ENCODE peak calls at places on chromosomes 4 and X, in nine cellular contexts. Z is fibroblast of lung; O is right cardiac atrium; K is AG09309; U is gastrocnemius medialis; G is breast epithelium; Q is A549; J is CD8-positive, alpha-beta T cell; Y is adipocyte. E is an unnamed sample.

GRCh38 chrX:130772313-130773140 is 130.5 kb downstream of the ENOX2 start:
- DNase-seq in Z (peak), O (no peak), K (peak), U (peak), G (no peak), Q (no peak), J (no peak), Y (peak), E (peak)

GRCh38 chr4:134906404-134907023 is 704.9 kb upstream of the PABPC4L start:
- DNase-seq in Z (peak), O (no peak), K (no peak), U (no peak), G (no peak), Q (no peak), J (no peak), Y (peak), E (peak)

GRCh38 chrX:153773741-153774575 is 6.9 kb upstream of the SRPK3 start:
- DNase-seq in Z (no peak), O (no peak), K (no peak), U (peak), G (no peak), Q (no peak), J (no peak), Y (no peak), E (no peak)

GRCh38 chrX:76434103-76434741 is 6.7 kb downstream of the MAGEE1 start:
- DNase-seq in Z (no peak), O (no peak), K (no peak), U (no peak), G (no peak), Q (no peak), J (no peak), Y (no peak), E (no peak)

GRCh38 chrX:94662665-94663064 is 988.7 kb downstream of the FAM133A start:
- DNase-seq in Z (no peak), O (no peak), K (no peak), U (no peak), G (no peak), Q (no peak), J (no peak), Y (no peak), E (no peak)

GRCh38 chr4:53591372-53591892 is at the start of gene LNX1:
- DNase-seq in Z (no peak), O (no peak), K (no peak), U (no peak), G (peak), Q (no peak), J (no peak), Y (no peak), E (no peak)

GRCh38 chrX:129744881-129745321 is 6.1 kb downstream of the XPNPEP2 start:
- DNase-seq in Z (no peak), O (no peak), K (no peak), U (no peak), G (no peak), Q (no peak), J (no peak), Y (no peak), E (no peak)

GRCh38 chrX:63658920-63659319 is 126.1 kb downstream of the ARHGEF9 start:
- DNase-seq in Z (peak), O (peak), K (no peak), U (no peak), G (no peak), Q (no peak), J (no peak), Y (no peak), E (no peak)

GRCh38 chr4:61520688-61521160 is 320.6 kb downstream of the ADGRL3 start:
- DNase-seq in Z (peak), O (no peak), K (no peak), U (no peak), G (no peak), Q (no peak), J (no peak), Y (no peak), E (peak)

GRCh38 chr4:13984996-13985780 is 357.7 kb upstream of the BOD1L1 start:
- DNase-seq in Z (peak), O (peak), K (peak), U (no peak), G (no peak), Q (no peak), J (no peak), Y (peak), E (peak)

GRCh38 chr4:13980317-13980716 is 352.8 kb upstream of the BOD1L1 start:
- DNase-seq in Z (peak), O (no peak), K (peak), U (no peak), G (no peak), Q (no peak), J (no peak), Y (peak), E (peak)

GRCh38 chr4:13982008-13982407 is 354.5 kb upstream of the BOD1L1 start:
- DNase-seq in Z (no peak), O (no peak), K (no peak), U (no peak), G (no peak), Q (no peak), J (no peak), Y (no peak), E (no peak)

GRCh38 chr4:13985824-13986223 is 358.3 kb upstream of the BOD1L1 start:
- DNase-seq in Z (peak), O (no peak), K (no peak), U (no peak), G (no peak), Q (no peak), J (no peak), Y (no peak), E (no peak)

DNA sequence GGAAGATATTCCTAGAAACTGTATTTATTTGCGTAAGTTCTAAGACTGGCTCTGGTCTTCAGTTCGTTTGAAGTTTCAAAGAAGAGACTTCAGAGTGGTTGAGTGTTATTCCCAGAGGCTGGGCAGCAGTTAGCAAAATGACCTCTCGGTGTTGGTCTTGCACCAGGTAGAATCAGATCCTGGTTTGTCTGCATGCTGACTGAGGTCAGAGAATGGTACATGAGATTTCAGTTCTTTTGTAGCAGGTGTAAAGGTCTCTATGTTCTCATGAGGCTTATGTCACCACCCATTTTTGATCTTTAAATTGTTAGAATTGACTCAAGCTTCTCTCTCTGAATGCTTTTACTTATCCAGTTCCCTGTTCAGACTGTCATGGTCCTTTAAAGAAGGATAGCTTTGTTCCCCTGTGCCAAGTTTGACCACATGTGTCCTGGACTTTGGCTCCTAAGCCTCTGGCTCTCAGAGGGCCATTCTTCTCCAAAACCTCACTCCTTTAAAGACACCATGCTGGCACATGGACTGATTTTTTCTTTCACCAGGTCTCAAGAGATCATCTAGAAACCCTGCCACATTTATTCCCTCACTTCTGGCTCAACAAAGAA is 355.8 kb upstream of the BOD1L1 start:
- DNase-seq in Z (no peak), O (no peak), K (no peak), U (no peak), G (no peak), Q (no peak), J (no peak), Y (no peak), E (no peak)
- H3K4me3 ChIP-seq in Z (no peak), O (no peak), K (no peak), U (no peak), G (no peak), Q (no peak), J (no peak), Y (no peak), E (no peak)

GRCh38 chrX:132025085-132025484 is 2.0 kb downstream of the STK26 start:
- DNase-seq in Z (no peak), O (no peak), K (no peak), U (no peak), G (no peak), Q (no peak), J (peak), Y (no peak), E (no peak)
- H3K4me3 ChIP-seq in Z (no peak), O (no peak), K (no peak), U (no peak), G (no peak), Q (no peak), J (peak), Y (no peak), E (no peak)

DNA sequence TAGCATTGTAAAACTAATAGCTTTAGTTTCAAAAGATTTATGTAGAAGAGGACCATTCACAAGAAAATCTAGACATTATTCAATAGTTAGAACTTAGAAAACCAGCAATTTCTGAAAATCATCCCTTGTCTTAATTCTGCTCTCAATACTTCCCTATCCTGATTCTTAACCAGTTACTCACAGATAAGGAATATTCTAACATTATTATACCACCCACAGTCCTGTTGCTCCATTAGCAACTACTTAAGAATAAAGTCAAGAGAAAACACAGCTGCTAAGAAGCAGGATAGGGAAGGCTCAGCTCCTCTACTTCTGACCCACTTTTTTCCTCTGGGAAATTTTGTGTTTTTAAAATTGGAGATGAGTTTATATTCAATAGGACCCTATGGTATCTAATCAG is 47.7 kb downstream of the PHKA1 start:
- DNase-seq in Z (no peak), O (no peak), K (no peak), U (no peak), G (no peak), Q (no peak), J (no peak), Y (no peak), E (no peak)
- H3K4me3 ChIP-seq in Z (no peak), O (no peak), K (no peak), U (no peak), G (no peak), Q (no peak), J (no peak), Y (no peak), E (no peak)

DNA sequence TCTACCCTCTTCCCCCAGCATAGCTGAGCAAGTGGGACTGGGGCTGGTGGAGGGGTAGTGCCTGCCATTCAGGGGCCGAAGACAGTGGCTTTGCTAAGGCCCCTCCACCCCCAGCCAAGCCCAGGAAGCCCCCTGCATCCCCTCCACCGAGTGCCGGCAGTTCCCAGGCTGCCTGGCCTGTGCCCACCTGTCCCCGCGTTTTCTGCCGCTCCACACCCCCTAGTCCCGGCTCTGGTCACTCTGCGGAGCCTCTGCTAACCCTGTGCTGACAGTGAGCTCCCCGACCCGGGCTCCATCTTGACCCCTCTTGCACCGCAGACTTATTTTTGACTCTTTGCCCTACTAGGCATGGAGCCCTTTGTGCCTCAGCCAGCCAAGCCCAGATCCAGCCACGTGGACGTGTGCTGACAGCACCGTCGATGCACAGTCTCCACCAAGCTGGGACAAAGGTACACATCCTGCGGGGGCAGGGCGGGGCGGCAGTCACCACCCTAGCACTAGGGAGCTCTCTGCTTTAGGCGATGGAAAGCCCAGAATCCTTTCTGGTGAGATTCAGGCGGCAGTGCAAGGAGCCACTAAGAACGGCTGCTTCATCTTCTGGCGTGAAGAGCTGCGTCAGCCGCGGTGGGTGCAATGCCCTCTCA is 96.6 kb downstream of the PHKA2 start:
- DNase-seq in Z (peak), O (peak), K (no peak), U (peak), G (no peak), Q (no peak), J (no peak), Y (no peak), E (no peak)
- H3K4me3 ChIP-seq in Z (no peak), O (peak), K (no peak), U (peak), G (peak), Q (no peak), J (no peak), Y (peak), E (no peak)

E was measured in astrocyte of the spinal cord.